ENCODE peak calls at places on chromosomes 2 and 18, in four cellular contexts. One of them, this sample, is unnamed.

GRCh38 chr18:77346446-77346845 is 96.8 kb downstream of the GALR1 start:
- DNase-seq in mucosa of descending colon: no peak
- DNase-seq in foreskin fibroblast: no peak
- DNase-seq in fibroblast of pulmonary artery: peak
- DNase-seq in this sample: no peak

GRCh38 chr2:86764661-86765307 is 25.9 kb downstream of the CD8A start:
- DNase-seq in mucosa of descending colon: peak
- DNase-seq in foreskin fibroblast: peak
- DNase-seq in fibroblast of pulmonary artery: peak
- DNase-seq in this sample: peak

GRCh38 chr2:109125595-109126500 is 3.2 kb upstream of the SH3RF3 start:
- DNase-seq in mucosa of descending colon: no peak
- DNase-seq in foreskin fibroblast: peak
- DNase-seq in fibroblast of pulmonary artery: peak
- DNase-seq in this sample: no peak

GRCh38 chr18:65568866-65569265 is 181.9 kb upstream of the CDH7 start:
- DNase-seq in mucosa of descending colon: no peak
- DNase-seq in fibroblast of pulmonary artery: no peak
- DNase-seq in foreskin fibroblast: no peak
- DNase-seq in this sample: no peak

GRCh38 chr2:134736167-134736885 is 17.5 kb upstream of the TMEM163 start:
- DNase-seq in foreskin fibroblast: peak
- DNase-seq in fibroblast of pulmonary artery: peak
- DNase-seq in mucosa of descending colon: no peak
- DNase-seq in this sample: no peak

GRCh38 chr2:101597347-101597944 is 100.1 kb upstream of the MAP4K4 start:
- DNase-seq in mucosa of descending colon: no peak
- DNase-seq in fibroblast of pulmonary artery: peak
- DNase-seq in foreskin fibroblast: no peak
- DNase-seq in this sample: no peak

GRCh38 chr2:174692256-174692830 is 71.9 kb downstream of the CHRNA1 start:
- DNase-seq in foreskin fibroblast: peak
- DNase-seq in mucosa of descending colon: no peak
- DNase-seq in fibroblast of pulmonary artery: peak
- DNase-seq in this sample: no peak

GRCh38 chr2:11598228-11598731 is 64.4 kb downstream of the GREB1 start:
- DNase-seq in fibroblast of pulmonary artery: no peak
- DNase-seq in foreskin fibroblast: no peak
- DNase-seq in mucosa of descending colon: no peak
- DNase-seq in this sample: no peak

GRCh38 chr2:220224711-220225519 is 597.5 kb downstream of the SLC4A3 start:
- DNase-seq in foreskin fibroblast: peak
- DNase-seq in mucosa of descending colon: no peak
- DNase-seq in fibroblast of pulmonary artery: peak
- DNase-seq in this sample: no peak

GRCh38 chr2:220300806-220301205 is 673.4 kb downstream of the SLC4A3 start:
- DNase-seq in fibroblast of pulmonary artery: no peak
- DNase-seq in mucosa of descending colon: no peak
- DNase-seq in foreskin fibroblast: no peak
- DNase-seq in this sample: no peak

GRCh38 chr18:55007582-55007981 is 48.3 kb upstream of the CCDC68 start:
- DNase-seq in fibroblast of pulmonary artery: no peak
- DNase-seq in mucosa of descending colon: no peak
- DNase-seq in foreskin fibroblast: no peak
- DNase-seq in this sample: no peak

GRCh38 chr2:46749042-46749461 is 166.6 kb downstream of the MCFD2 start:
- DNase-seq in foreskin fibroblast: peak
- DNase-seq in fibroblast of pulmonary artery: peak
- DNase-seq in mucosa of descending colon: peak
- DNase-seq in this sample: no peak

DNA sequence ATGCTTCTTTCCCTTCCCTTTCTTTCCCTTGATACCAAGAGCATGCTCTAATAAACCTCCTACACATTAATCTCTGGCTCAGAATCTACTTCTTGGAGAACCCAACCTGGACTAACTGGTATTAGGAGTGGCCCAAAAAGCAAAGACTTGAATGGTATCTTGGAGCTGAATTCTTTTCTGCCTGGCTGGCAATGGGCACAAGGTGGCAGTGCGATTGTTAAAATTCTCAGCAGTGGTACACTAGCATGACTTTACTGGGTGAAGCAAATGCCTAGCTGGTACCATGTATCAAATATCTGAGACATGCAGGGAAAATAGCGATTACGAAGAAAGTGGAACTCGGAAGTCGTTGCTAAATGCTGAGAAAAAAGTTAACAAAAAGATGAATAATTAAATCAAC is 376.1 kb downstream of the XIRP2 start:
- DNase-seq in mucosa of descending colon: peak
- DNase-seq in fibroblast of pulmonary artery: peak
- DNase-seq in foreskin fibroblast: peak
- DNase-seq in this sample: no peak
- TF ChIP-seq CTCF in mucosa of descending colon: peak
- TF ChIP-seq CTCF in fibroblast of pulmonary artery: peak
- TF ChIP-seq CTCF in foreskin fibroblast: no peak
- TF ChIP-seq CTCF in this sample: no peak

DNA sequence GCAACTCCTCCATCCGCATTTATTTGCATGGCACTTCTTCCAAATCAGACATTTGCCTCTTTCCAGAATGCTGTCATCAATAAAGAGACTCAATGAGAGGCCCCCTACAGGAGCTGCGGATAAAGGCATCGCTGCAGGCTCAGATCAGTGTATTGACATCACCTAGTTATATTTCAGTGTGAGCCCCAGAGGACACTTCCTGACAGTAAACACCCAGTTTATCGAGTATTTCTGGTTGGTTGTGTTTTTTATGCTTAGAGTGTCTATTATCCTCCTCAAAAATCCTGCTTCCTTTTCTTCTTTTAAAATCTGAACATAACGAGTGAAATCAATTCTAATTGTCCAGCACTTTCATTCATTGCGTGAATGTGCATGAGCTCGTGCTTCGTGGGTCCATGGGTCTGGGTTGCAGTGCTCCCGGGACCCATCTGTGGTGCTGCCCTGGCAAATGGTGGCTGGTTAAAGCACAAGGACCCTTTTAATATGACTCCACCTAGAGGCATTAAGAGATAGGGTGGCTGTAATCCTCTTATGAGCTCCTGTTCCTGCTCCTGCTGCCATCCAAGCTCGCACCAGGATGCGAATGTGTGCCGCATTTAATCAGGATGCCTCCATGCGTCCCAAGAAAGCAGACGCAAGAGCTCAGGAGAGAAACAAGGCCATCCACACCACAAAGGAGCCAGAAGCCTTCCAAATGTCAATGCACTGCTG is 38.9 kb downstream of the NRP2 start:
- DNase-seq in mucosa of descending colon: no peak
- DNase-seq in foreskin fibroblast: no peak
- DNase-seq in fibroblast of pulmonary artery: no peak
- DNase-seq in this sample: no peak
- TF ChIP-seq CTCF in mucosa of descending colon: no peak
- TF ChIP-seq CTCF in foreskin fibroblast: peak
- TF ChIP-seq CTCF in fibroblast of pulmonary artery: peak
- TF ChIP-seq CTCF in this sample: no peak

DNA sequence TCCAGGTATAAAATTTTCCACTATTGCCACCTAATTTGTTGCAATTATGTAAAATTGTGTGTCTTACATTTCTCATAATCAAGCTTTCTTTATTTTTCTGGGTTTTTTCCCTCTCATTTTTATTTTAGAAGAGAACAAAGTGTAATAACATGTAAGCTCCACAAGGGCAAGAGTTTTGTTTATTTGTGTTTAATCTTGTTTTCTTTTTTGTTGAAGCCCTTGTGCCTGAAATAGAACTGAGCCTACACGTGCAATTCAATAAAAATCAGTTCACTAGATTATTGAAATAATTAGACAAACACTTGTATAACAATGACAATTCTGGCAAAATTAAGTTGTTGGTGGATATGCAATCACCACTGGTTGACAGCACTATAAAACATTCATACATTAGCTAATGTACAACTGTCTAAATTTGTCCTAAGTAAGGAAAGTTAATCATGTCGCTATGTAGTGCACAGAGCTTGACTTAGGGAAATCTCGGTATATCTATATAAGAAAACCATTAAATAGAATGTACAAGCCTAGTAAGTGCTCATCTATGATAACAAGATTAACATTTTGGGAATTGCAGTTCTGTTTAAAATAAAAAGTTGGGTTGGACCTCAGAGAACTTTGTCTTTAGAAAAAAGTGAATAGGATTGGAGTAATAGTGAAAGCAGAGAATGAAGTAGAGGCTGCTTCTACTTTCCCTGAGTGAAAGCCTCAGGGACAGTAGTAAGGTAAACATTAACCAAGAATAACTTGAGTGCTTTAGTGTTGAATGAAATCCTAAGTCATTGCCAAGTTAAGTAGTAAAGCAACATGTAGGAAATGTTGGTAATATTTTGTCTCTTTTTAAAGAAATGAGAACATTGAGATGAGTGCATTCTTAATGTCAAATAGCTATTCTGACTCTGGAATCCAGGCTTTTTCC is 37.4 kb upstream of the NOL4 start:
- DNase-seq in mucosa of descending colon: no peak
- DNase-seq in fibroblast of pulmonary artery: no peak
- DNase-seq in foreskin fibroblast: no peak
- DNase-seq in this sample: peak
- TF ChIP-seq CTCF in mucosa of descending colon: no peak
- TF ChIP-seq CTCF in fibroblast of pulmonary artery: no peak
- TF ChIP-seq CTCF in foreskin fibroblast: no peak
- TF ChIP-seq CTCF in this sample: no peak

GRCh38 chr2:99555410-99555809 is 65.6 kb upstream of the REV1 start:
- DNase-seq in foreskin fibroblast: no peak
- DNase-seq in mucosa of descending colon: no peak
- DNase-seq in fibroblast of pulmonary artery: peak
- DNase-seq in this sample: no peak

GRCh38 chr2:99552529-99552928 is 62.7 kb upstream of the REV1 start:
- DNase-seq in foreskin fibroblast: no peak
- DNase-seq in fibroblast of pulmonary artery: no peak
- DNase-seq in mucosa of descending colon: no peak
- DNase-seq in this sample: no peak

GRCh38 chr2:99550368-99550767 is 60.6 kb upstream of the REV1 start:
- DNase-seq in mucosa of descending colon: no peak
- DNase-seq in foreskin fibroblast: no peak
- DNase-seq in fibroblast of pulmonary artery: no peak
- DNase-seq in this sample: no peak

GRCh38 chr2:99559075-99559662 is 69.4 kb upstream of the REV1 start:
- DNase-seq in foreskin fibroblast: peak
- DNase-seq in mucosa of descending colon: peak
- DNase-seq in fibroblast of pulmonary artery: peak
- DNase-seq in this sample: peak

DNA sequence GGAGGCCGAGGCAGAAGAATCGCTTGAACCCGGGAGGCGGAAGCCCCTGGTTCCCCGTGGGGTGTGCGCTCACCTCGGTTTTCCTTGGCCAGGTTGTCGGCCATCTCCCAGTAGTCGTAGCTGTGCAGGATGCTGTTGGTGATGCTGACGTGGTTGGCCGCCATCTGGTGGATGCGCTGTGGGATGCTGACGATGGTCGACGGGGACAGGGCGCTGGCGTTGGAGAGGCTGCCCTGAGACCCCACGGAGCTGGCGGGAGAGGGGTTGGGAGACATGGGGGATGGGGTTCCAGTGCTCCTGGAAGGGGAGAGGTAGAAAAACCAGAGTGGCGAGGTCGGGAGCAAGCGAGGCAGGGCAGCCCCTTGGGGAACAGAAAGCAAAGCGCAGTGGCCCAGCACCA is 64.4 kb upstream of the REV1 start:
- DNase-seq in foreskin fibroblast: no peak
- DNase-seq in fibroblast of pulmonary artery: no peak
- DNase-seq in mucosa of descending colon: no peak
- DNase-seq in this sample: no peak
- TF ChIP-seq CTCF in foreskin fibroblast: no peak
- TF ChIP-seq CTCF in fibroblast of pulmonary artery: peak
- TF ChIP-seq CTCF in mucosa of descending colon: no peak
- TF ChIP-seq CTCF in this sample: no peak

GRCh38 chr2:159199751-159200465 is 86.6 kb downstream of the WDSUB1 start:
- DNase-seq in fibroblast of pulmonary artery: peak
- DNase-seq in mucosa of descending colon: no peak
- DNase-seq in foreskin fibroblast: no peak
- DNase-seq in this sample: no peak

GRCh38 chr2:159199236-159199635 is 87.3 kb downstream of the WDSUB1 start:
- DNase-seq in mucosa of descending colon: no peak
- DNase-seq in fibroblast of pulmonary artery: no peak
- DNase-seq in foreskin fibroblast: no peak
- DNase-seq in this sample: no peak

GRCh38 chr2:159195719-159196118 is 90.8 kb downstream of the WDSUB1 start:
- DNase-seq in fibroblast of pulmonary artery: no peak
- DNase-seq in mucosa of descending colon: no peak
- DNase-seq in foreskin fibroblast: no peak
- DNase-seq in this sample: no peak

GRCh38 chr2:159194241-159194640 is 92.3 kb downstream of the WDSUB1 start:
- DNase-seq in fibroblast of pulmonary artery: no peak
- DNase-seq in mucosa of descending colon: no peak
- DNase-seq in foreskin fibroblast: no peak
- DNase-seq in this sample: no peak

DNA sequence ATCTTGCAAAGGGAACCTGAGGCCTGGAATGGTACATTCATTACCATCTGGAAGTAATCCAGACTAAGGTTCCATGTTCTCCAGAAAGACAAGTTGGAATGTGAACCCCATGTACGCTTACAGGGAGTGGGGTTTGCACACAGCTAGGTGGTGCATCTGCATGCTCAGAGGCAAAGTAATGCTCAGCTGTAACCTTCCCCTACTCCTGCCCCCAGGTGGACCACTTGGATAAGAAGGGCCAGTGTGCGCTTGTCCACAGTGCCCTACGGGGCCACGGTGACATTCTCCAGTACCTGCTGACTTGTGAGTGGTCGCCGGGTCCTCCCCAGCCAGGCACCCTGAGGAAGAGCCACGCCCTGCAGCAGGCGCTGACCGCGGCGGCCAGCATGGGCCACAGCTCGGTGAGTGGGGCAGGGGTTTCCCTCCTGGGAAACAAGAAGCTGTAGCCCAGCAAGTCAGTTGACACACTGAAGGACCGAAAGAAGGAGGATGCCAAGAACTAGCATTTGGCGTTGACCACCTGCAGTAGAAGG is 90.0 kb downstream of the WDSUB1 start:
- DNase-seq in mucosa of descending colon: no peak
- DNase-seq in foreskin fibroblast: no peak
- DNase-seq in fibroblast of pulmonary artery: no peak
- DNase-seq in this sample: no peak
- TF ChIP-seq CTCF in mucosa of descending colon: no peak
- TF ChIP-seq CTCF in foreskin fibroblast: no peak
- TF ChIP-seq CTCF in fibroblast of pulmonary artery: no peak
- TF ChIP-seq CTCF in this sample: no peak

GRCh38 chr2:36662638-36663037 is 33.9 kb upstream of the VIT start:
- DNase-seq in foreskin fibroblast: no peak
- DNase-seq in mucosa of descending colon: no peak
- DNase-seq in fibroblast of pulmonary artery: no peak
- DNase-seq in this sample: no peak
- TF ChIP-seq CTCF in foreskin fibroblast: no peak
- TF ChIP-seq CTCF in mucosa of descending colon: no peak
- TF ChIP-seq CTCF in fibroblast of pulmonary artery: no peak
- TF ChIP-seq CTCF in this sample: no peak

GRCh38 chr2:118722976-118723375 is 124.5 kb downstream of the EN1 start:
- DNase-seq in foreskin fibroblast: no peak
- DNase-seq in mucosa of descending colon: no peak
- DNase-seq in fibroblast of pulmonary artery: no peak
- DNase-seq in this sample: no peak

GRCh38 chr2:118721817-118722551 is 125.5 kb downstream of the EN1 start:
- DNase-seq in foreskin fibroblast: no peak
- DNase-seq in fibroblast of pulmonary artery: no peak
- DNase-seq in mucosa of descending colon: no peak
- DNase-seq in this sample: no peak

GRCh38 chr2:118720866-118721265 is 126.6 kb downstream of the EN1 start:
- DNase-seq in fibroblast of pulmonary artery: no peak
- DNase-seq in mucosa of descending colon: no peak
- DNase-seq in foreskin fibroblast: no peak
- DNase-seq in this sample: no peak

GRCh38 chr2:118716102-118716501 is 131.3 kb downstream of the EN1 start:
- DNase-seq in fibroblast of pulmonary artery: no peak
- DNase-seq in foreskin fibroblast: no peak
- DNase-seq in mucosa of descending colon: no peak
- DNase-seq in this sample: no peak

GRCh38 chr2:118718921-118719320 is 128.5 kb downstream of the EN1 start:
- DNase-seq in foreskin fibroblast: no peak
- DNase-seq in fibroblast of pulmonary artery: no peak
- DNase-seq in mucosa of descending colon: no peak
- DNase-seq in this sample: no peak
- TF ChIP-seq CTCF in foreskin fibroblast: no peak
- TF ChIP-seq CTCF in fibroblast of pulmonary artery: no peak
- TF ChIP-seq CTCF in mucosa of descending colon: no peak
- TF ChIP-seq CTCF in this sample: no peak